ENCODE peak calls at places on chromosomes 2 and 18, in six cellular contexts. One of them, this sample, is unnamed.

GRCh38 chr2:206274434-206275273 is at the start of gene ZDBF2:
- DNase-seq in H1: no peak
- DNase-seq in mesenchymal stem cell: peak; percentile 78
- DNase-seq in mesendoderm: peak; percentile 79
- DNase-seq in IMR-90: peak; percentile 81
- DNase-seq in neuronal stem cell: peak; percentile 79
- DNase-seq in this sample: peak; percentile 84

GRCh38 chr18:31684279-31685096 is at the start of gene B4GALT6:
- DNase-seq in neuronal stem cell: peak; percentile 61
- DNase-seq in mesenchymal stem cell: peak; percentile 53
- DNase-seq in mesendoderm: peak; percentile 85
- DNase-seq in IMR-90: no peak
- DNase-seq in H1: peak; percentile 34
- DNase-seq in this sample: peak; percentile 73

GRCh38 chr2:101858246-101858645 is 133.5 kb upstream of the IL1R2 start:
- DNase-seq in H1: no peak
- DNase-seq in mesenchymal stem cell: no peak
- DNase-seq in mesendoderm: no peak
- DNase-seq in neuronal stem cell: no peak
- DNase-seq in IMR-90: no peak
- DNase-seq in this sample: no peak

GRCh38 chr18:42183746-42184145 is 228.7 kb downstream of the PIK3C3 start:
- DNase-seq in IMR-90: peak; percentile 61
- DNase-seq in neuronal stem cell: no peak
- DNase-seq in mesendoderm: peak; percentile 61
- DNase-seq in H1: no peak
- DNase-seq in mesenchymal stem cell: peak; percentile 86
- DNase-seq in this sample: no peak

GRCh38 chr2:178205853-178206516 is 11.7 kb downstream of the OSBPL6 start:
- DNase-seq in mesendoderm: no peak
- DNase-seq in H1: no peak
- DNase-seq in IMR-90: peak; percentile 80
- DNase-seq in neuronal stem cell: no peak
- DNase-seq in mesenchymal stem cell: peak; percentile 82
- DNase-seq in this sample: no peak

GRCh38 chr18:68714356-68714706 is 577 bp downstream of the TMX3 start:
- DNase-seq in mesenchymal stem cell: peak; percentile 52
- DNase-seq in IMR-90: no peak
- DNase-seq in neuronal stem cell: no peak
- DNase-seq in H1: no peak
- DNase-seq in mesendoderm: peak; percentile 45
- DNase-seq in this sample: no peak

GRCh38 chr18:53457068-53457467 is 767.4 kb downstream of the MBD2 start:
- DNase-seq in neuronal stem cell: no peak
- DNase-seq in mesenchymal stem cell: peak; percentile 32
- DNase-seq in IMR-90: no peak
- DNase-seq in H1: no peak
- DNase-seq in mesendoderm: no peak
- DNase-seq in this sample: no peak

GRCh38 chr18:76821875-76822509 is 365 bp upstream of the ZNF236 start:
- DNase-seq in mesenchymal stem cell: peak; percentile 61
- DNase-seq in H1: no peak
- DNase-seq in IMR-90: peak; percentile 35
- DNase-seq in mesendoderm: peak; percentile 48
- DNase-seq in neuronal stem cell: peak; percentile 40
- DNase-seq in this sample: no peak

GRCh38 chr2:233338969-233339368 is 15.3 kb upstream of the DGKD start:
- DNase-seq in H1: no peak
- DNase-seq in IMR-90: no peak
- DNase-seq in neuronal stem cell: no peak
- DNase-seq in mesendoderm: no peak
- DNase-seq in mesenchymal stem cell: no peak
- DNase-seq in this sample: no peak

GRCh38 chr2:15701326-15701907 is 109.7 kb downstream of the DDX1 start:
- DNase-seq in mesendoderm: no peak
- DNase-seq in IMR-90: no peak
- DNase-seq in H1: no peak
- DNase-seq in neuronal stem cell: no peak
- DNase-seq in mesenchymal stem cell: no peak
- DNase-seq in this sample: no peak

GRCh38 chr2:160871096-160871495 is 289.1 kb upstream of the TANK start:
- DNase-seq in H1: no peak
- DNase-seq in neuronal stem cell: no peak
- DNase-seq in IMR-90: peak; percentile 5
- DNase-seq in mesenchymal stem cell: peak; percentile 10
- DNase-seq in mesendoderm: no peak
- DNase-seq in this sample: no peak

GRCh38 chr2:171253900-171254447 is 93.3 kb upstream of the TLK1 start:
- DNase-seq in IMR-90: no peak
- DNase-seq in neuronal stem cell: no peak
- DNase-seq in mesenchymal stem cell: no peak
- DNase-seq in H1: no peak
- DNase-seq in mesendoderm: no peak
- DNase-seq in this sample: no peak

GRCh38 chr2:35973737-35974132 is 381.8 kb upstream of the CRIM1 start:
- DNase-seq in IMR-90: no peak
- DNase-seq in mesendoderm: no peak
- DNase-seq in H1: no peak
- DNase-seq in mesenchymal stem cell: no peak
- DNase-seq in neuronal stem cell: no peak
- DNase-seq in this sample: no peak

GRCh38 chr2:195660265-195660890 is 3.4 kb downstream of the SLC39A10 start:
- DNase-seq in neuronal stem cell: peak; percentile 58
- DNase-seq in IMR-90: peak; percentile 82
- DNase-seq in mesenchymal stem cell: peak; percentile 72
- DNase-seq in mesendoderm: peak; percentile 71
- DNase-seq in H1: no peak
- DNase-seq in this sample: peak; percentile 40

GRCh38 chr18:24567199-24567598 is 106.8 kb downstream of the HRH4 start:
- DNase-seq in neuronal stem cell: no peak
- DNase-seq in IMR-90: peak; percentile 59
- DNase-seq in mesendoderm: peak; percentile 67
- DNase-seq in mesenchymal stem cell: peak; percentile 39
- DNase-seq in H1: peak; percentile 19
- DNase-seq in this sample: no peak

GRCh38 chr2:164706522-164706921 is 85.2 kb upstream of the GRB14 start:
- DNase-seq in neuronal stem cell: no peak
- DNase-seq in mesenchymal stem cell: peak; percentile 74
- DNase-seq in IMR-90: peak; percentile 76
- DNase-seq in H1: no peak
- DNase-seq in mesendoderm: peak; percentile 37
- DNase-seq in this sample: no peak

GRCh38 chr2:216216951-216217903 is 108.1 kb downstream of the XRCC5 start:
- DNase-seq in neuronal stem cell: no peak
- DNase-seq in mesenchymal stem cell: peak; percentile 89
- DNase-seq in mesendoderm: peak; percentile 88
- DNase-seq in IMR-90: peak; percentile 71
- DNase-seq in H1: no peak
- DNase-seq in this sample: no peak

GRCh38 chr2:102107741-102108070 is 34.8 kb upstream of the IL1R1 start:
- DNase-seq in neuronal stem cell: no peak
- DNase-seq in mesendoderm: no peak
- DNase-seq in H1: no peak
- DNase-seq in mesenchymal stem cell: no peak
- DNase-seq in IMR-90: peak; percentile 57
- DNase-seq in this sample: no peak

GRCh38 chr18:56982756-56983155 is 164.1 kb upstream of the BOD1L2 start:
- DNase-seq in H1: no peak
- DNase-seq in IMR-90: no peak
- DNase-seq in mesenchymal stem cell: no peak
- DNase-seq in neuronal stem cell: no peak
- DNase-seq in mesendoderm: no peak
- DNase-seq in this sample: no peak

DNA sequence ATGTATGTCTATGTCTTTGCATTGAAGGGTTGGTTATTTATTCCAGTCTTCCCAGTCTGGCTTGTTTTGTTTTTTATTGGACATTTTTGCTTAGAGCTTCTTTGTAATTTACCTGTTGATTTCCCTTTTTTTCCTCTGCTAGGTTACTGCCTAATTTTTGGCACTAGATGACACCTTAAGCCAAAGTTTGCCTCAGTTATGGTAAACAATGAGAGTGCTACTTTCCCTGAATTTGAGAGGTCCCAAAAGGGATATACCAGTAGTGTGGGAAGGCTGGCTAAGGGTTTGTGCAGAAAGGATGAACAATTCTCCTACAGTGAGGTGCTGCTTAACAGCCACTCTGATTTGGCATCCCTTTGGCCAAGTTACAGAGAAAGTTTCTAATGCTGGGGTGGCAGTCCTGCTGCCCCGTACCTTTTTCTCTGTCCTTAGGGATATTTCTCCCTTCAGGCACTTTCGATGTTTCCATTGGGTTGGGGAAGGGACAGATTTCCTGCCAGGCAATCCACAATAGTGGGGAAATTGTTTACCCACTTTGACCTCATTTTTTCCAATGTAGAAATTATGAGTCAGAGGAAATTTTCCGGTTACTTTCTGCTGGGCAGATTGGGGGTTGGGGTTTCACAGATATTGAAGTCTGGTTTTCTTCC is 354.9 kb downstream of the PTPRM start:
- DNase-seq in mesenchymal stem cell: peak; percentile 90
- DNase-seq in mesendoderm: no peak
- DNase-seq in IMR-90: peak; percentile 59
- DNase-seq in H1: no peak
- DNase-seq in neuronal stem cell: no peak
- DNase-seq in this sample: no peak
- H3K9ac ChIP-seq in mesenchymal stem cell: peak overlapping the region; percentile 61
- H3K9ac ChIP-seq in mesendoderm: no peak overlapping the region
- H3K9ac ChIP-seq in IMR-90: no peak overlapping the region
- H3K9ac ChIP-seq in H1: no peak overlapping the region
- H3K9ac ChIP-seq in neuronal stem cell: no peak overlapping the region
- H3K9ac ChIP-seq in this sample: no peak overlapping the region

GRCh38 chr2:11598228-11598731 is 64.4 kb downstream of the GREB1 start:
- DNase-seq in IMR-90: no peak
- DNase-seq in mesendoderm: no peak
- DNase-seq in neuronal stem cell: no peak
- DNase-seq in H1: no peak
- DNase-seq in mesenchymal stem cell: no peak
- DNase-seq in this sample: no peak
- H2BK15ac ChIP-seq in IMR-90: no peak overlapping the region
- H2BK15ac ChIP-seq in mesendoderm: no peak overlapping the region
- H2BK15ac ChIP-seq in neuronal stem cell: no peak overlapping the region
- H2BK15ac ChIP-seq in H1: no peak overlapping the region
- H2BK15ac ChIP-seq in mesenchymal stem cell: no peak overlapping the region
- H2BK15ac ChIP-seq in this sample: no peak overlapping the region

GRCh38 chr2:190720276-190720675 is 71.4 kb downstream of the NAB1 start:
- DNase-seq in IMR-90: no peak
- DNase-seq in mesendoderm: no peak
- DNase-seq in mesenchymal stem cell: no peak
- DNase-seq in H1: no peak
- DNase-seq in neuronal stem cell: no peak
- DNase-seq in this sample: no peak
- H2AK5ac ChIP-seq in IMR-90: no peak overlapping the region
- H2AK5ac ChIP-seq in mesendoderm: no peak overlapping the region
- H2AK5ac ChIP-seq in mesenchymal stem cell: no peak overlapping the region
- H2AK5ac ChIP-seq in H1: no peak overlapping the region
- H2AK5ac ChIP-seq in neuronal stem cell: no peak overlapping the region
- H2AK5ac ChIP-seq in this sample: no peak overlapping the region

DNA sequence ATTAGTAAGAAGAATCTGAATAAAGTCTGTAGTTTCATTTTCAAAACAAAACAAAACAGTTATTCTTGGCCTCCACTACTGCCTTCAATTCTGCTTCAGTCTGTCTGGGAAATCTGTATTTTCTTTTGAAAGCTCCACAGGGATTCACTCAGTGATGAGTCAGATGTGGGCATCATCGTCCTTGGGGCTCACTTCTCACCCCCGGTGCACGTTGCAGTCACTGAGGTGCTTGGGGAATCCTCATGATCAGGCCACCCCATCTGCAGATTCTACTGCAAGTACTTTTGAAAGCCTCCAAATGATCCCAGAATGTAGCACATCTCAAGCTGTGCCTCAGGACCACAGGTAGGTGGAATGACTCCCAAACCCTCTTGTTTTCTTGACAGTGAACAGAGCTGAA is 34.3 kb downstream of the LPIN2 start:
- DNase-seq in mesenchymal stem cell: peak; percentile 88
- DNase-seq in mesendoderm: no peak
- DNase-seq in H1: no peak
- DNase-seq in neuronal stem cell: no peak
- DNase-seq in IMR-90: peak; percentile 91
- DNase-seq in this sample: no peak
- H3K9ac ChIP-seq in mesenchymal stem cell: peak overlapping the region; percentile 88
- H3K9ac ChIP-seq in mesendoderm: no peak overlapping the region
- H3K9ac ChIP-seq in H1: no peak overlapping the region
- H3K9ac ChIP-seq in neuronal stem cell: no peak overlapping the region
- H3K9ac ChIP-seq in IMR-90: peak overlapping the region; percentile 55
- H3K9ac ChIP-seq in this sample: no peak overlapping the region

GRCh38 chr18:35122586-35123224 is 81.5 kb downstream of the MAPRE2 start:
- DNase-seq in IMR-90: no peak
- DNase-seq in neuronal stem cell: no peak
- DNase-seq in mesenchymal stem cell: no peak
- DNase-seq in mesendoderm: peak; percentile 68
- DNase-seq in H1: no peak
- DNase-seq in this sample: peak; percentile 78

GRCh38 chr18:35118641-35119040 is 77.4 kb downstream of the MAPRE2 start:
- DNase-seq in neuronal stem cell: no peak
- DNase-seq in H1: no peak
- DNase-seq in mesenchymal stem cell: no peak
- DNase-seq in IMR-90: no peak
- DNase-seq in mesendoderm: peak; percentile 23
- DNase-seq in this sample: no peak

GRCh38 chr18:35123811-35124210 is 82.6 kb downstream of the MAPRE2 start:
- DNase-seq in H1: no peak
- DNase-seq in mesendoderm: no peak
- DNase-seq in IMR-90: no peak
- DNase-seq in mesenchymal stem cell: no peak
- DNase-seq in neuronal stem cell: no peak
- DNase-seq in this sample: no peak

GRCh38 chr18:35121038-35121437 is 79.8 kb downstream of the MAPRE2 start:
- DNase-seq in H1: no peak
- DNase-seq in IMR-90: no peak
- DNase-seq in mesenchymal stem cell: no peak
- DNase-seq in neuronal stem cell: no peak
- DNase-seq in mesendoderm: no peak
- DNase-seq in this sample: no peak

GRCh38 chr18:35121531-35121930 is 80.3 kb downstream of the MAPRE2 start:
- DNase-seq in H1: no peak
- DNase-seq in IMR-90: no peak
- DNase-seq in mesenchymal stem cell: no peak
- DNase-seq in mesendoderm: no peak
- DNase-seq in neuronal stem cell: no peak
- DNase-seq in this sample: no peak
- H2BK15ac ChIP-seq in H1: no peak overlapping the region
- H2BK15ac ChIP-seq in IMR-90: no peak overlapping the region
- H2BK15ac ChIP-seq in mesenchymal stem cell: no peak overlapping the region
- H2BK15ac ChIP-seq in mesendoderm: no peak overlapping the region
- H2BK15ac ChIP-seq in neuronal stem cell: no peak overlapping the region
- H2BK15ac ChIP-seq in this sample: no peak overlapping the region